ENCODE peak calls at places on chromosomes 12 and 14, in ten cellular contexts. F is left ventricle myocardium inferior, C is fibroblast of lung, B is A549, P is RWPE1, K is esophagus squamous epithelium, S is Calu3, A is hepatocyte, R is cardiac fibroblast, L is thyroid gland. I is an unnamed sample.

GRCh38 chr12:30691122-30691879 is 4.4 kb downstream of the IPO8 start:
- DNase-seq in F (no peak), C (peak; percentile 79), B (peak; percentile 8), P (peak; percentile 77), K (no peak), S (no peak), A (peak; percentile 38), R (peak; percentile 79), L (no peak), I (no peak)

GRCh38 chr12:47819902-47820630 is at the start of gene HDAC7:
- DNase-seq in F (peak; percentile 94), C (peak; percentile 84), B (peak; percentile 90), P (peak; percentile 88), K (no peak), S (peak; percentile 45), A (peak; percentile 91), R (peak; percentile 90), L (peak; percentile 89), I (peak; percentile 85)

GRCh38 chr14:34857689-34858449 is 17.3 kb downstream of the BAZ1A start:
- DNase-seq in F (no peak), C (no peak), B (no peak), P (no peak), K (no peak), S (no peak), A (no peak), R (no peak), L (no peak), I (no peak)

GRCh38 chr12:38543151-38543550 is 226.6 kb downstream of the ALG10B start:
- DNase-seq in F (no peak), C (no peak), B (no peak), P (no peak), K (no peak), S (no peak), A (peak; percentile 9), R (no peak), L (peak; percentile 23), I (no peak)

GRCh38 chr12:131114331-131114730 is 160.6 kb downstream of the ADGRD1 start:
- DNase-seq in F (no peak), C (no peak), B (no peak), P (no peak), K (no peak), S (no peak), A (no peak), R (no peak), L (no peak), I (no peak)

GRCh38 chr12:70828391-70828790 is 92.1 kb downstream of the PTPRR start:
- DNase-seq in F (no peak), C (peak; percentile 32), B (no peak), P (no peak), K (no peak), S (no peak), A (no peak), R (peak; percentile 86), L (no peak), I (no peak)

GRCh38 chr12:96719671-96720362 is 187.2 kb upstream of the NEDD1 start:
- DNase-seq in F (no peak), C (peak; percentile 67), B (no peak), P (peak; percentile 18), K (no peak), S (peak; percentile 19), A (no peak), R (peak; percentile 47), L (no peak), I (peak; percentile 9)

GRCh38 chr14:85252011-85252410 is 277.9 kb upstream of the FLRT2 start:
- DNase-seq in F (no peak), C (peak; percentile 62), B (no peak), P (peak; percentile 83), K (no peak), S (no peak), A (no peak), R (peak; percentile 77), L (no peak), I (no peak)

GRCh38 chr12:96045566-96045965 is 10.2 kb upstream of the LTA4H start:
- DNase-seq in F (no peak), C (no peak), B (no peak), P (no peak), K (no peak), S (no peak), A (no peak), R (no peak), L (no peak), I (peak; percentile 28)

GRCh38 chr12:107133462-107133861 is 40.1 kb upstream of the CRY1 start:
- DNase-seq in F (no peak), C (no peak), B (no peak), P (no peak), K (no peak), S (no peak), A (no peak), R (no peak), L (no peak), I (no peak)

GRCh38 chr12:27705263-27705662 is 5.4 kb upstream of the MRPS35 start:
- DNase-seq in F (no peak), C (no peak), B (no peak), P (no peak), K (no peak), S (no peak), A (peak; percentile 42), R (no peak), L (no peak), I (no peak)

GRCh38 chr14:56342419-56342901 is 224.2 kb downstream of the PELI2 start:
- DNase-seq in F (no peak), C (peak; percentile 86), B (no peak), P (no peak), K (no peak), S (no peak), A (no peak), R (peak; percentile 85), L (no peak), I (no peak)

GRCh38 chr14:68789798-68790655 is 2.8 kb downstream of the ZFP36L1 start:
- DNase-seq in F (no peak), C (peak; percentile 39), B (no peak), P (no peak), K (no peak), S (peak; percentile 24), A (peak; percentile 48), R (peak; percentile 46), L (peak; percentile 29), I (peak; percentile 33)

GRCh38 chr14:61747342-61747741 is 14.9 kb upstream of the SNAPC1 start:
- DNase-seq in F (no peak), C (peak; percentile 46), B (no peak), P (no peak), K (no peak), S (no peak), A (no peak), R (peak; percentile 66), L (no peak), I (no peak)

GRCh38 chr14:61751475-61751989 is 10.7 kb upstream of the SNAPC1 start:
- DNase-seq in F (no peak), C (no peak), B (no peak), P (no peak), K (no peak), S (no peak), A (no peak), R (no peak), L (no peak), I (no peak)

GRCh38 chr14:61750708-61751474 is 11.3 kb upstream of the SNAPC1 start:
- DNase-seq in F (peak; percentile 92), C (peak; percentile 71), B (peak; percentile 76), P (peak; percentile 80), K (peak; percentile 35), S (peak; percentile 89), A (peak; percentile 15), R (peak; percentile 76), L (peak; percentile 88), I (peak; percentile 91)

GRCh38 chr14:61749264-61749663 is 13.0 kb upstream of the SNAPC1 start:
- DNase-seq in F (no peak), C (peak; percentile 33), B (no peak), P (no peak), K (no peak), S (no peak), A (no peak), R (peak; percentile 83), L (no peak), I (no peak)

GRCh38 chr14:61749867-61750266 is 12.4 kb upstream of the SNAPC1 start:
- DNase-seq in F (no peak), C (peak; percentile 13), B (peak; percentile 48), P (no peak), K (no peak), S (peak; percentile 25), A (peak; percentile 34), R (peak; percentile 54), L (no peak), I (peak; percentile 44)
- TF ChIP-seq CTCF in F (no peak), C (no peak), B (no peak), P (no peak), K (no peak), S (no peak), A (no peak), R (no peak), L (no peak), I (no peak)

DNA sequence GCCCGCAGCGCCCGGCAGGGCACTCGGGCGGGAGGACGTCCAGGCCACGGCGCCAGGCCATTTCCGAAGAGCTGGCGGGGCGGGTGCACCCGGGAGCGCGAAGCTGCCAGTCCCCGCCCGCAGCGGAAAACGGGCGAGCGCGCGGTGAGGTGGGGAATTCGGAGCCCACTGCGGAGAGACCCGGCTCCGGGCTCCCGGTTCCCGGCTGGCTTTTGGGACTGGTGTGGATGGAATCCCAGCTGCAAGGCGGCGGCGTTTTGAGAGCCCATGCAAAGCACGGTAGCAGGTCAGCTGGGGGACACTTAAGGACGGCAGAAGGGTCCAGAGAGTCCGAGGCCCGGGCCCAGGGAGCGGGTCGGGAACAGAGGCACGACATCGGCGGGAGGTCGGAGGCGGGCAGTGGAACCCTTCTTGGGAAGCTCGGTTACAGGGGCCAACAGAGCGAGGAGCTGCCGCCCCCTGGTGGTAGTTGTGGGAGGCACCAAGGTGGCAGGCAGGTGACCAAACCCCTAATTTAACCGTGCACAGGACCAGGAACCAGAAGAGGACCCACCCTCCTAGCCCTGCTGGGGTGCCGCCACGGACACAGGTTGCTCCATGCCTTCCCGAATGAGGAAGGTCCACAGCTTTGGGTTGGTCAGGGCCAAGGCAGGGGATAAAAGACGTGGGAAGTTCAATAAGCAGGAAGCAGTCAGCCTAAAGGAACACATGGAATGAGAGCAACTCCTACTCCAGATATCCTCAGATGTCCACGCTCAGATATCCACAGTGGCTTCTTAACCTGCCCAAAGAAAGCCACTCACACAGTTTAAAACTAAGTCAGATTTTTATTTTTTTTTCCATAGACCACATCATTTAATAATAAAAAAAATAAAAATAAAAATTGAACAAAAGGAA is 685 bp upstream of the CDH24 start:
- DNase-seq in F (peak; percentile 86), C (peak; percentile 81), B (peak; percentile 87), P (peak; percentile 84), K (no peak), S (peak; percentile 94), A (peak; percentile 94), R (peak; percentile 87), L (peak; percentile 88), I (peak; percentile 92)
- TF ChIP-seq CTCF in F (peak; percentile 97), C (peak; percentile 90), B (peak; percentile 82), P (peak; percentile 93), K (peak; percentile 97), S (peak; percentile 89), A (peak; percentile 86), R (peak; percentile 91), L (peak; percentile 92), I (peak; percentile 96)

GRCh38 chr14:100140452-100141132 is 18.9 kb downstream of the DEGS2 start:
- DNase-seq in F (no peak), C (no peak), B (no peak), P (no peak), K (no peak), S (no peak), A (peak; percentile 81), R (no peak), L (peak; percentile 79), I (no peak)
- TF ChIP-seq CTCF in F (no peak), C (no peak), B (no peak), P (no peak), K (no peak), S (no peak), A (peak; percentile 36), R (no peak), L (peak; percentile 34), I (peak; percentile 9)

GRCh38 chr12:24996102-24996797 is 47.3 kb upstream of the BCAT1 start:
- DNase-seq in F (no peak), C (peak; percentile 8), B (no peak), P (no peak), K (no peak), S (no peak), A (no peak), R (no peak), L (no peak), I (no peak)
- TF ChIP-seq CTCF in F (no peak), C (no peak), B (no peak), P (no peak), K (no peak), S (no peak), A (no peak), R (no peak), L (no peak), I (no peak)

I was measured in transverse colon.